ENCODE peak calls at places on chromosomes 16 and 17, in four cellular contexts. P, F, Y and O are unnamed samples.

GRCh38 chr17:34771891-34772290 is 189.4 kb downstream of the CCT6B start:
- DNase-seq in P (no peak), F (no peak), Y (no peak), O (no peak)

GRCh38 chr16:67841816-67842508 is at the start of gene THAP11:
- DNase-seq in P (peak), F (peak), Y (peak), O (peak)

GRCh38 chr16:68069511-68070248 is 15.5 kb upstream of the NFATC3 start:
- DNase-seq in P (no peak), F (no peak), Y (no peak), O (no peak)

GRCh38 chr16:20255002-20255401 is 72.3 kb downstream of the GP2 start:
- DNase-seq in P (no peak), F (no peak), Y (no peak), O (no peak)

GRCh38 chr17:59534583-59534982 is 30.8 kb upstream of the DHX40 start:
- DNase-seq in P (peak), F (no peak), Y (no peak), O (no peak)

GRCh38 chr17:15309793-15310192 is 31.6 kb downstream of the TEKT3 start:
- DNase-seq in P (no peak), F (no peak), Y (no peak), O (no peak)

GRCh38 chr17:32249475-32249874 is 16.2 kb upstream of the RHBDL3 start:
- DNase-seq in P (no peak), F (no peak), Y (no peak), O (no peak)

GRCh38 chr16:67249178-67249759 is 490 bp downstream of the SLC9A5 start:
- DNase-seq in P (no peak), F (no peak), Y (no peak), O (peak)

GRCh38 chr17:63354251-63354650 is 91.9 kb downstream of the CYB561 start:
- DNase-seq in P (no peak), F (no peak), Y (no peak), O (no peak)

GRCh38 chr16:54936979-54937672 is 6.5 kb downstream of the IRX5 start:
- DNase-seq in P (peak), F (peak), Y (no peak), O (peak)

GRCh38 chr17:16534236-16534635 is 34.8 kb downstream of the ZNF287 start:
- DNase-seq in P (no peak), F (no peak), Y (no peak), O (no peak)

GRCh38 chr17:21291862-21292261 is 7.4 kb downstream of the MAP2K3 start:
- DNase-seq in P (no peak), F (no peak), Y (no peak), O (no peak)

GRCh38 chr16:8751481-8752311 is 45.7 kb downstream of the TMEM186 start:
- DNase-seq in P (peak), F (peak), Y (no peak), O (no peak)

GRCh38 chr16:30703971-30704370 is 5.0 kb downstream of the SRCAP start:
- DNase-seq in P (no peak), F (no peak), Y (no peak), O (no peak)

GRCh38 chr17:27602721-27603445 is 28.1 kb upstream of the LGALS9 start:
- DNase-seq in P (peak), F (peak), Y (peak), O (peak)

GRCh38 chr17:3256575-3256974 is 41.6 kb downstream of the OR3A1 start:
- DNase-seq in P (no peak), F (no peak), Y (no peak), O (no peak)

GRCh38 chr17:5619088-5619740 is 34.9 kb upstream of the NLRP1 start:
- DNase-seq in P (no peak), F (no peak), Y (peak), O (no peak)

GRCh38 chr16:88879788-88880055 is 13.3 kb upstream of the PABPN1L start:
- DNase-seq in P (no peak), F (no peak), Y (no peak), O (no peak)

GRCh38 chr16:88878967-88879787 is 12.7 kb upstream of the PABPN1L start:
- DNase-seq in P (no peak), F (no peak), Y (no peak), O (no peak)

GRCh38 chr16:88877564-88878289 is 11.3 kb upstream of the PABPN1L start:
- DNase-seq in P (no peak), F (no peak), Y (no peak), O (no peak)

GRCh38 chr16:88876942-88877526 is 10.6 kb upstream of the PABPN1L start:
- DNase-seq in P (no peak), F (no peak), Y (no peak), O (no peak)

GRCh38 chr16:88878356-88878755 is 11.9 kb upstream of the PABPN1L start:
- DNase-seq in P (no peak), F (no peak), Y (no peak), O (no peak)
- TF ChIP-seq CTCF in P (no peak), F (no peak), Y (no peak), O (no peak)

GRCh38 chr16:79697562-79698112 is 97.1 kb upstream of the MAF start:
- DNase-seq in P (no peak), F (no peak), Y (no peak), O (no peak)

GRCh38 chr16:79703066-79703465 is 102.5 kb upstream of the MAF start:
- DNase-seq in P (no peak), F (no peak), Y (no peak), O (no peak)

DNA sequence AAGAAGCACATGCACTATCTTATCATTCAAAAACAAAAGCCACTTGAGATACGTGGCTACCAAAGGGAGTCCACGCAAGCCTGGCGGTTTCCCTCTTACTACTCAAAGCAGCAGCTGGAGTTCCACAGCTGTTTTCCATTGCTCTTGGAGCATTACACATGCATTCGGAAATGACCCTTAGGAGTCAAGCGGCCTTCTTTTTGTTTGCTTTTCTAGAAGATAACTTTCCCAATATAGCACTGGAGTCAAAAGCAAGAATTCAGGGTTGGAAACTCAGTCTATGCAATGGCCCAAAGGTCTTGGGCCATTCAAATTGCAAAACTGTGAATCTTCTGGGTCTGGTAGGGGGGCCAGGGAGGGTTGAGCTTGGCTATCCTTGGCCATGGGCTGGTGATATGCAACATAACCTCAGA is 97.8 kb upstream of the MAF start:
- DNase-seq in P (no peak), F (no peak), Y (no peak), O (no peak)
- TF ChIP-seq JUN in P (no peak), F (no peak), Y (no peak), O (no peak)

GRCh38 chr16:48112603-48113400 is 43.0 kb downstream of the ABCC12 start:
- DNase-seq in P (no peak), F (no peak), Y (no peak), O (no peak)

GRCh38 chr16:48115299-48115698 is 40.5 kb downstream of the ABCC12 start:
- DNase-seq in P (no peak), F (no peak), Y (no peak), O (no peak)

GRCh38 chr16:48110982-48111381 is 44.8 kb downstream of the ABCC12 start:
- DNase-seq in P (no peak), F (no peak), Y (no peak), O (no peak)

GRCh38 chr16:48114410-48114809 is 41.4 kb downstream of the ABCC12 start:
- DNase-seq in P (no peak), F (no peak), Y (no peak), O (no peak)

GRCh38 chr16:48113471-48113870 is 42.3 kb downstream of the ABCC12 start:
- DNase-seq in P (no peak), F (no peak), Y (no peak), O (peak)
- TF ChIP-seq CTCF in P (peak), F (no peak), Y (peak), O (no peak)

GRCh38 chr17:44317545-44317944 is 7.1 kb downstream of the SLC25A39 start:
- DNase-seq in P (no peak), F (no peak), Y (no peak), O (no peak)

GRCh38 chr17:44315760-44316731 is 7.6 kb downstream of the RUNDC3A start:
- DNase-seq in P (no peak), F (no peak), Y (peak), O (peak)

GRCh38 chr17:44314524-44314868 is 6.1 kb downstream of the RUNDC3A start:
- DNase-seq in P (no peak), F (no peak), Y (no peak), O (no peak)

GRCh38 chr17:44314031-44314430 is 5.6 kb downstream of the RUNDC3A start:
- DNase-seq in P (no peak), F (no peak), Y (no peak), O (no peak)

GRCh38 chr17:44314869-44315661 is 6.7 kb downstream of the RUNDC3A start:
- DNase-seq in P (peak), F (no peak), Y (peak), O (peak)
- TF ChIP-seq JUN in P (no peak), F (no peak), Y (no peak), O (no peak)

GRCh38 chr17:39073916-39074315 is 77.5 kb downstream of the PLXDC1 start:
- DNase-seq in P (no peak), F (no peak), Y (no peak), O (no peak)

GRCh38 chr17:39080416-39081179 is 70.8 kb downstream of the PLXDC1 start:
- DNase-seq in P (no peak), F (no peak), Y (no peak), O (no peak)

GRCh38 chr17:39079836-39080235 is 71.6 kb downstream of the PLXDC1 start:
- DNase-seq in P (no peak), F (no peak), Y (no peak), O (no peak)

GRCh38 chr17:39077252-39077651 is 74.2 kb downstream of the PLXDC1 start:
- DNase-seq in P (no peak), F (no peak), Y (no peak), O (no peak)

DNA sequence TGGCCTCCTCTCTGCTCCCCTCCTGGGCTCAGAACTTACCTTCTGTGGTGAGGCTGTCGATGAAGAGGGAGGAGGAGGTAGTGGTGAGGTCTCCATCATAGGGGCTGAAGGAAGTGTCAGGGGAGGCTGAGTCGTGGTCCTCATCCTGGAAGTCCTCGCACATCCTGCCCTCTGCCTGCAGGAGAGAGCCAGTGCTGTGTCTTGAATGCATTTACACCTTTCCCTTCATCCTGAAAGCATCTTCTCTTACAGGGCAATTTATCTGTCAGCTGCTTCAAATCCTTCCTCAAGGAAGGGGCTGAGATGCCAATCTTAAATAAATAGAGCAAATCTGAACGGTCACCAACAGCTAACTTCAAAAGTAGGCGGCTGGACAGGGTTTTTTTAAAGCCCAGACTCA is 73.6 kb downstream of the PLXDC1 start:
- DNase-seq in P (no peak), F (no peak), Y (no peak), O (no peak)
- TF ChIP-seq CTCF in P (peak), F (no peak), Y (peak), O (no peak)

DNA sequence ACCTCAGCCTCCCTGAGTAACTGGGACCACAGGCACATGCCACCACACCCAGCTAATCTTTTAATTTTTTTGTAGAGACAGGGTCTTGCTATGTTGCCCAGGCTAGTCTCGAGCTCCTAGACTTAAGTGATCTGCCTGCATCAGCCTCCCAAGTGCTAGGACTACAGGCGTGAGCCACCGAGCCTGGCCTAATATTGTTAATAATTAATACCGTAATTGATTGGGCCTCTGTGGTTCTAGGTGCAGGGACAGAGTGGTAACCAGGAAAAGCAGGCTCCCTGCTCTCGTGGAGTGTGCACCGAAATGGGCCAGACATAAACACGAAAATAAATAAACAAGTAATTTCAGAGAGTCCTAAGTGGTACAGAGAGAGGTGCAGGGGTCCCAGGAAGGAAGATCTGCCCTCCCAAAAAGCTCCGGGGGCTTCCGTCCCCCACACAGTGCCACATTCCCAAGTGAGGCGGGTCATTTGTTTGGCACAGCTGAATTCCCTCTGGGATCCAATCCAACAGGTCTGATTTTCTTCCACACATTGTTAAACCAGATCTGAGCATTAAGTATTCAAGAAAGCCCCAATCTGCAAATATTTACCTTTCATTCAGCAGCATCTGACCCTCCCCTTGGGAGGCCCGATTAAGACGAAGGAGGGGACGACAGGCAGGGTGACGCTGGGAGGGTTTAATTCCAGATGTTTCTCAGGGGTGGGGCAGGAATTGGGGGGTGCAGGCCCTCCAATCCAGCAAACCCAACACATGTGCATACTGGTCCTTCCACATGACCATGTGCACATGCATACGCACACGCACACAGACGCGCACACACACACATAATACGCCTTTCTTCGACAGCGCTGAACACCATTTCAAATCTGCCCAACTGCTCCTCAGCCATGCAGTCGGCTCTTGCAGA is 240.7 kb downstream of the GSG1L start:
- DNase-seq in P (no peak), F (no peak), Y (no peak), O (no peak)
- TF ChIP-seq JUN in P (no peak), F (no peak), Y (no peak), O (no peak)

GRCh38 chr17:56804454-56804853 is 29.3 kb downstream of the C17orf67 start:
- DNase-seq in P (no peak), F (no peak), Y (no peak), O (no peak)

GRCh38 chr17:56807723-56808122 is 26.0 kb downstream of the C17orf67 start:
- DNase-seq in P (no peak), F (no peak), Y (no peak), O (no peak)

GRCh38 chr17:56808503-56808902 is 25.2 kb downstream of the C17orf67 start:
- DNase-seq in P (no peak), F (no peak), Y (no peak), O (no peak)

GRCh38 chr17:56809106-56809819 is 24.5 kb downstream of the C17orf67 start:
- DNase-seq in P (no peak), F (no peak), Y (no peak), O (no peak)

GRCh38 chr17:56806949-56807348 is 26.8 kb downstream of the C17orf67 start:
- DNase-seq in P (no peak), F (no peak), Y (no peak), O (no peak)
- TF ChIP-seq CTCF in P (no peak), F (no peak), Y (no peak), O (no peak)

DNA sequence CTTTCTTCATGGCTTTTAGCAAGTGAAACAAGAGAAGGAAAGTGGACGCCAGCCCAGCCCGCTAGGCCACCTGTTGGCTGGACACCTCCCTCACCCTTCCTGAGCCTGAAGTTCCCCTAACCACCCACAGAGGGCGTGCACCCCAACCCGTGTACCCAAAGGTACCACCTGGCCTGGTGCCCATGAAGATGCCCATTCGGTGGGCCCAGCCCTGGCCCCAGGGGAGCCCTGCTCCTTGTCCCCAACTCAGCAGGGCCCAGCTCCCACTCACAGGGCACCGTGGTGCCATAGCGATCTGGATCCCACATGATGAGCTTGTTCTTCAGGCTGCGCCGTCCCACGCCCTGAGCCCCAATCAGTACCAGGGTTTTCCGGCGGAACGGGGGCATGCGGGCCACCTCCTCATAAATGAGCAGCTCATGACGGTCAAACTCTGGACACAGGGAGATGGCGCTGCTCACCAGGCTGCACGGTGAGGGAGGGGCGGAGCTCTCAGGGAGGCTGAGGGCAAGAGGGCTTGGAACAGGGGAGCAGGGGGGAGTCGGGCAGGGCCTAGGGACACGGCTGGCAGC is 26.8 kb downstream of the MPP2 start:
- DNase-seq in P (peak), F (peak), Y (peak), O (peak)
- TF ChIP-seq JUN in P (no peak), F (no peak), Y (no peak), O (no peak)

GRCh38 chr17:51439395-51440229 is 179.3 kb downstream of the UTP18 start:
- DNase-seq in P (no peak), F (peak), Y (no peak), O (no peak)

GRCh38 chr17:51434434-51435170 is 174.3 kb downstream of the UTP18 start:
- DNase-seq in P (no peak), F (no peak), Y (peak), O (no peak)

GRCh38 chr17:51435171-51435552 is 174.8 kb downstream of the UTP18 start:
- DNase-seq in P (no peak), F (no peak), Y (no peak), O (no peak)

GRCh38 chr17:51430581-51430980 is 170.2 kb downstream of the UTP18 start:
- DNase-seq in P (no peak), F (no peak), Y (no peak), O (no peak)

GRCh38 chr17:51435641-51436091 is 175.3 kb downstream of the UTP18 start:
- DNase-seq in P (peak), F (peak), Y (peak), O (peak)
- TF ChIP-seq CTCF in P (peak), F (peak), Y (peak), O (peak)